ENCODE peak calls at places on chromosomes 1 and 21, in ten cellular contexts. F is mesendoderm, K is K562, M is endothelial cell of umbilical vein, A is fibroblast of lung, G is MM.1S, U is mammary epithelial cell, W is adipocyte, P is IMR-90, N is GM23248. D is an unnamed sample.

GRCh38 chr21:45607021-45607921 is 36.3 kb upstream of the PCBP3 start:
- DNase-seq in N (no peak), P (peak; percentile 24), U (no peak), K (no peak), W (no peak), F (no peak), G (no peak), A (no peak), M (no peak), D (no peak)

GRCh38 chr1:202625416-202626360 is 84.6 kb downstream of the SYT2 start:
- DNase-seq in N (peak; percentile 85), G (peak; percentile 64), W (peak; percentile 79), A (peak; percentile 58), P (peak; percentile 57), F (peak; percentile 81), K (peak; percentile 87), M (peak; percentile 41), U (peak; percentile 17), D (peak; percentile 73)

GRCh38 chr1:202821467-202821866 is 10.7 kb downstream of the PCAT6 start:
- DNase-seq in P (peak; percentile 58), K (no peak), A (no peak), M (no peak), U (peak; percentile 25), N (peak; percentile 58), G (no peak), W (peak; percentile 66), F (peak; percentile 66), D (no peak)

GRCh38 chr1:192524223-192524622 is 51.4 kb upstream of the RGS1 start:
- DNase-seq in N (peak; percentile 60), G (no peak), M (peak; percentile 67), A (peak; percentile 90), F (no peak), U (no peak), P (peak; percentile 34), W (peak; percentile 46), K (no peak), D (no peak)

GRCh38 chr1:224509881-224510280 is 75.3 kb upstream of the WDR26 start:
- DNase-seq in K (no peak), G (no peak), W (no peak), F (no peak), U (no peak), N (no peak), P (peak; percentile 59), M (no peak), A (peak; percentile 34), D (no peak)

GRCh38 chr1:34865573-34865972 is 6.0 kb upstream of the SMIM12 start:
- DNase-seq in N (no peak), P (no peak), K (no peak), U (no peak), M (no peak), G (no peak), A (no peak), F (no peak), W (no peak), D (no peak)

GRCh38 chr1:169238506-169238905 is 129.1 kb downstream of the NME7 start:
- DNase-seq in P (peak; percentile 40), G (no peak), K (no peak), F (no peak), W (peak; percentile 20), N (peak; percentile 71), M (no peak), U (peak; percentile 50), A (no peak), D (no peak)

GRCh38 chr1:203299180-203299579 is 6.1 kb upstream of the BTG2 start:
- DNase-seq in N (no peak), K (no peak), U (no peak), G (peak; percentile 99), W (no peak), P (no peak), F (no peak), M (no peak), A (no peak), D (no peak)

GRCh38 chr1:53593758-53594380 is 134.7 kb downstream of the DMRTB1 start:
- DNase-seq in A (peak; percentile 27), N (no peak), F (peak; percentile 80), U (no peak), W (no peak), G (no peak), K (peak; percentile 72), M (peak; percentile 11), P (no peak), D (no peak)

GRCh38 chr1:204240233-204240632 is 26.4 kb upstream of the GOLT1A start:
- DNase-seq in G (no peak), M (no peak), W (no peak), U (no peak), P (no peak), N (no peak), K (no peak), F (no peak), A (no peak), D (no peak)

GRCh38 chr1:160622885-160623633 is 23.8 kb downstream of the SLAMF1 start:
- DNase-seq in W (no peak), U (no peak), P (no peak), F (no peak), K (no peak), N (no peak), G (peak; percentile 73), M (no peak), A (no peak), D (no peak)

GRCh38 chr1:22447581-22448215 is 4.0 kb upstream of the ZBTB40 start:
- DNase-seq in G (no peak), W (peak; percentile 83), K (no peak), A (peak; percentile 51), M (no peak), P (peak; percentile 78), U (peak; percentile 57), F (peak; percentile 50), N (peak; percentile 92), D (no peak)

GRCh38 chr1:25204797-25205441 is 27.4 kb downstream of the SYF2 start:
- DNase-seq in G (peak; percentile 59), N (peak; percentile 84), U (peak; percentile 17), P (peak; percentile 58), M (peak; percentile 21), F (peak; percentile 71), A (peak; percentile 68), W (peak; percentile 86), K (peak; percentile 77), D (no peak)

GRCh38 chr1:84693009-84693408 is 2.7 kb upstream of the SSX2IP start:
- DNase-seq in M (no peak), N (no peak), W (no peak), K (no peak), P (no peak), F (no peak), G (peak; percentile 52), A (no peak), U (no peak), D (no peak)

GRCh38 chr1:93715529-93716126 is 34.0 kb upstream of the BCAR3 start:
- DNase-seq in A (peak; percentile 36), F (peak; percentile 90), K (no peak), P (peak; percentile 32), W (no peak), N (no peak), M (no peak), G (no peak), U (no peak), D (no peak)
- H3K9ac ChIP-seq in A (no peak overlapping the region), F (peak overlapping the region; percentile 8), K (no peak overlapping the region), P (no peak overlapping the region), W (no peak overlapping the region), N (no peak overlapping the region), M (no peak overlapping the region), G (no peak overlapping the region), U (no peak overlapping the region), D (no peak overlapping the region)

DNA sequence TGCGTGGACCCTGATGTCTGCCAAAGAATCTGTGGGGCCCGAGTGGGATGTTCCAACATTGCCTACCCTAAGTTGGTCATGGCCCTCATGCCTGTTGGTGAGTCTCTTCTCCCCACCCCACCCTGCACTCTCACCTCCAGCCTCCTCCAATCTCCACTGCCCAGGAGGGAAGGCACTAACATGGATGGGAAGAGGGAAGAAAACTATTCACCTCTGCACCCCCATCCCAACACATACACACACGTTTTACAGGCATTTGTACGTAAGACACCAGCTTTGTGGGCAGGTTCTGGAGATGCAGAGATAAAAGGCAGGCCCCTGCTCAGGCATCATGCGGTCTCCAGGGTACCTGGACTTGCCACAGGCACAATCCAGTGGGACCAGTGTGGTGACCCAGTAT is 11.2 kb downstream of the SLC5A9 start:
- DNase-seq in F (no peak), G (no peak), W (no peak), M (no peak), N (no peak), P (no peak), A (no peak), U (no peak), K (no peak), D (no peak)
- H3K9ac ChIP-seq in F (no peak overlapping the region), G (no peak overlapping the region), W (no peak overlapping the region), M (no peak overlapping the region), N (no peak overlapping the region), P (no peak overlapping the region), A (no peak overlapping the region), U (no peak overlapping the region), K (no peak overlapping the region), D (no peak overlapping the region)

DNA sequence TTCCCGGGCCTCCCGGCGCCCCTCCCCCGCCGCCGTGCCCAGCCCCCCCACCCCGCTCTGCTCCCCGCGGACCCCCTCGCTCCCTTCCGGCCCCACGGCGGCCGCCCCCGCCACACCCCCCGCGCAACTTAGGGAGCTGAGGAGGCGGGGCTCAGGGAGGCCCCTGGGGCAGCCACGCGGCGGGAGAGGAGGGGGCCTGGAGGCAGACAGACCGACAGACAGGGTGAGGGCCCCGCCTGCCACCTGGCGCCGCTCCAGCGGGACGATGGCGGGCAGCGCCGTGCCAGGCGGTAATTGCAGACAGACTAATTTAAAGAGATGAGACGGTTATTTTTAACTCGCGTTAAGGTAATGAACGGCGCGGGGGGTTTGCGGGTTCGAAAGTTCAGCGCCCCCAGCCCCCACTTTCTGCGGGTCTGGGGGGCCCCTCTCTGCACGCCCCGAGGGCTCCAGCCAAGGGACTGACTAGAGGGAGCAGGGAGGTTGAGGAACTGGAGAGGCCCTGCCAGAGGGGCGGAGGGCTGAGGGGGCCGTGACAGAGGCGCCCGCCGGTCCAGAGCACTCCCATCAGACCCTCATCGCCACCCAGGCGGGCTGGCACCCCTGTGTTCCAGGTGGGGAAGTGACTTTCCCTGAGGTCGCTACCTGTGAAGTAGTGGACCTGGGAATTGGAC is 5.3 kb downstream of the FOXO6 start:
- DNase-seq in A (no peak), K (peak; percentile 38), N (no peak), F (no peak), P (no peak), M (no peak), U (no peak), W (peak; percentile 49), G (no peak), D (peak; percentile 38)
- H3K9ac ChIP-seq in A (no peak overlapping the region), K (no peak overlapping the region), N (no peak overlapping the region), F (peak overlapping the region; percentile 32), P (no peak overlapping the region), M (no peak overlapping the region), U (no peak overlapping the region), W (no peak overlapping the region), G (no peak overlapping the region), D (no peak overlapping the region)

DNA sequence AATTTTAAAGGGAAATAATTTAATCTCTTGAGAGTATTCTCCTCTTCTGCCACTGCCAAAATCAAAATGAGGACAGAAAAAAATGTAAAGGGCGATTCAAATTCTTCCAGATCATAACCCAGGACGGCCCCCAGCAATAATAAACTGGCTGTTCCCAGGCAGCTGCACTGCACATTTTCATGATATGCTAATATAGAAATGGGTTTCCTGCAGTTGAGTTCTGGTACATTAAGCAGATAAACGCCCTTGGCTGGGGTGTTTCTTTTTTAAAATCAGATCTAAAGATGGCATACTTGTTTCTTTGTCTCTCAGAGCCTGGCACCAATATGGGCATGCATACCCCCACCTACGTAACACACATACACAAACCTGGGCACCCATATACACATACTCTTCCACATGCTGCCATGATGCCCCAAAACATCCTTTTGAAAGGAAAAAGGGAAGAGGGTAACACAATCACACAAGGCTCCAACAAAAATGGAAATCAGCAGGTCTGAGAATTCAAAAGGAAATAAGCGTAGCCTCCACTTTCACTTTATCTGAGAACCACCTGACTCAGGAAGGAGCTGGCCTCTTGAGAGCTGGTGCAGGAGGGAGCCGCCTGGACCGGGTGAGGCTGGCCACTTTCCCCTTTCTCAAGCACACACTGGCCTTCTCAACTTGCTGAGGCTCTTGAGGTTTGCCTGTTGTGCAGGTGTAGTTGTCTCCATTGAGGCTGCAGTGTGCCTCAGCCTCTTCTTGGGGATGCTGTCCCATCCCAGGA is 653.4 kb downstream of the KIF26B start:
- DNase-seq in N (no peak), F (no peak), W (no peak), A (no peak), U (no peak), P (no peak), G (no peak), K (no peak), M (no peak), D (no peak)
- H3K9ac ChIP-seq in N (no peak overlapping the region), F (no peak overlapping the region), W (no peak overlapping the region), A (no peak overlapping the region), U (no peak overlapping the region), P (no peak overlapping the region), G (no peak overlapping the region), K (no peak overlapping the region), M (no peak overlapping the region), D (no peak overlapping the region)

D was measured in colonic mucosa.